ENCODE peak calls at places on chromosomes 7 and 10, in five cellular contexts. Z is endothelial cell; N is germinal center; E is stimulated activated CD8-positive, alpha-beta memory T cell treated with anti-CD3 and anti-CD28 coated beads, Interleukin-7, amount 100 ng/mL, for 4 hours; D is tibial nerve. I is an unnamed sample.
A peak's percentile ranks its signal among the peaks of the same experiment; 100 is the strongest.

GRCh38 chr7:96728139-96728538 is 18.5 kb upstream of the SEM1 start:
- DNase-seq in Z (no peak), N (no peak), E (no peak), D (no peak), I (no peak)

GRCh38 chr10:81784111-81784597 is 90.8 kb upstream of the NRG3 start:
- DNase-seq in E (no peak), D (no peak), Z (no peak), N (no peak), I (no peak)

GRCh38 chr7:85508642-85509429 is 322.0 kb upstream of the SEMA3D start:
- DNase-seq in D (no peak), E (no peak), Z (no peak), N (no peak), I (no peak)

GRCh38 chr10:118672766-118673715 is 77.6 kb upstream of the PRLHR start:
- DNase-seq in E (no peak), Z (no peak), D (no peak), N (no peak), I (no peak)

GRCh38 chr7:114082934-114083647 is 164.3 kb upstream of the PPP1R3A start:
- DNase-seq in Z (peak; percentile 46), N (peak; percentile 3), D (peak; percentile 14), E (no peak), I (no peak)

GRCh38 chr10:58573144-58573543 is 60.5 kb downstream of the BICC1 start:
- DNase-seq in D (no peak), N (no peak), E (no peak), Z (no peak), I (no peak)

GRCh38 chr7:129688503-129689222 is 77.1 kb downstream of the NRF1 start:
- DNase-seq in D (no peak), Z (no peak), E (no peak), N (no peak), I (no peak)

GRCh38 chr10:129641982-129642381 is 174.9 kb downstream of the MGMT start:
- DNase-seq in E (no peak), D (no peak), Z (no peak), N (no peak), I (no peak)

GRCh38 chr7:156640949-156641485 is 443 bp downstream of the RNF32 start:
- DNase-seq in D (no peak), Z (no peak), E (peak; percentile 10), N (no peak), I (no peak)

GRCh38 chr10:69795242-69795934 is 6.3 kb upstream of the COL13A1 start:
- DNase-seq in Z (no peak), D (no peak), N (no peak), E (no peak), I (no peak)

GRCh38 chr10:69961168-69961863 is 91.3 kb upstream of the MACROH2A2 start:
- DNase-seq in Z (no peak), D (no peak), E (no peak), N (no peak), I (no peak)

GRCh38 chr10:82089327-82089726 is 214.3 kb downstream of the NRG3 start:
- DNase-seq in D (no peak), Z (peak; percentile 7), N (no peak), E (no peak), I (no peak)

GRCh38 chr10:43274011-43274410 is 7.1 kb upstream of the RASGEF1A start:
- DNase-seq in N (no peak), D (no peak), Z (no peak), E (no peak), I (no peak)

GRCh38 chr7:156780724-156781455 is 112.1 kb downstream of the LMBR1 start:
- DNase-seq in D (no peak), E (no peak), Z (no peak), N (peak; percentile 55), I (no peak)

GRCh38 chr10:71527135-71527534 is 130.4 kb downstream of the CDH23 start:
- DNase-seq in N (no peak), Z (no peak), E (no peak), D (no peak), I (no peak)

GRCh38 chr10:14345262-14345661 is 14.5 kb upstream of the FRMD4A start:
- DNase-seq in D (no peak), Z (no peak), E (no peak), N (no peak), I (no peak)

GRCh38 chr7:137488038-137488437 is 144.5 kb upstream of the PTN start:
- DNase-seq in D (no peak), E (no peak), N (no peak), Z (no peak), I (no peak)

GRCh38 chr7:137717045-137717444 is 129.7 kb downstream of the DGKI start:
- DNase-seq in E (no peak), N (no peak), Z (no peak), D (no peak), I (no peak)

GRCh38 chr10:74282151-74282852 is 131.3 kb downstream of the ADK start:
- DNase-seq in N (no peak), D (no peak), E (no peak), Z (no peak), I (no peak)

GRCh38 chr7:44149571-44150465 is 8.7 kb upstream of the MYL7 start:
- DNase-seq in D (no peak), N (no peak), E (no peak), Z (no peak), I (peak; percentile 53)

GRCh38 chr7:37198906-37199485 is 249.7 kb downstream of the ELMO1 start:
- DNase-seq in E (peak; percentile 54), Z (peak; percentile 78), D (peak; percentile 72), N (peak; percentile 66), I (peak; percentile 76)

GRCh38 chr7:29005829-29006228 is 47.7 kb upstream of the TRIL start:
- DNase-seq in E (no peak), D (no peak), N (no peak), Z (no peak), I (no peak)

GRCh38 chr7:116528008-116528789 is 3.4 kb downstream of the CAV1 start:
- DNase-seq in E (no peak), D (no peak), N (no peak), Z (no peak), I (peak; percentile 83)

GRCh38 chr7:107874605-107875446 is 16.2 kb upstream of the DLD start:
- DNase-seq in Z (peak; percentile 54), E (no peak), D (no peak), N (peak; percentile 35), I (no peak)

GRCh38 chr10:75724047-75724446 is 292.6 kb downstream of the LRMDA start:
- DNase-seq in Z (no peak), E (no peak), N (no peak), D (no peak), I (no peak)

GRCh38 chr10:98349508-98349922 is 65.5 kb downstream of the PYROXD2 start:
- DNase-seq in D (peak; percentile 28), N (peak; percentile 40), Z (no peak), E (no peak), I (peak; percentile 76)

GRCh38 chr10:113139695-113140094 is 189.6 kb downstream of the TCF7L2 start:
- DNase-seq in E (no peak), Z (no peak), N (no peak), D (no peak), I (no peak)

GRCh38 chr7:131603932-131604331 is 47.5 kb upstream of the PODXL start:
- DNase-seq in N (no peak), E (no peak), Z (no peak), D (no peak), I (no peak)

GRCh38 chr7:139231513-139232376 is 708 bp downstream of the UBN2 start:
- DNase-seq in N (peak; percentile 52), D (no peak), Z (peak; percentile 47), E (peak; percentile 6), I (peak; percentile 28)

GRCh38 chr7:25389489-25390106 is 161.3 kb upstream of the NPVF start:
- DNase-seq in N (peak; percentile 20), E (no peak), Z (peak; percentile 35), D (no peak), I (no peak)

GRCh38 chr10:79898597-79899325 is 50.1 kb downstream of the SFTPD start:
- DNase-seq in N (no peak), E (no peak), Z (no peak), D (no peak), I (no peak)

GRCh38 chr7:74216361-74216761 is 6.6 kb downstream of the LAT2 start:
- DNase-seq in D (no peak), Z (no peak), N (no peak), E (no peak), I (no peak)

GRCh38 chr7:111266613-111267012 is 175.7 kb downstream of the LRRN3 start:
- DNase-seq in D (no peak), N (no peak), Z (no peak), E (no peak), I (no peak)

GRCh38 chr10:44706745-44707144 is 204.4 kb upstream of the TMEM72 start:
- DNase-seq in E (no peak), D (no peak), Z (no peak), N (no peak), I (no peak)

GRCh38 chr10:104387130-104387888 is 33.7 kb downstream of the CFAP58 start:
- DNase-seq in Z (no peak), D (no peak), E (no peak), N (peak; percentile 24), I (no peak)

I was measured in tibial artery.